ENCODE peak calls at places on chromosome 11, in six cellular contexts. J, G, K, Q, N and Z are unnamed samples.

GRCh38 chr11:124760205-124760652 is 1.9 kb downstream of the ESAM start:
- DNase-seq in J (peak), G (no peak), K (no peak), Q (no peak), N (no peak), Z (no peak)

GRCh38 chr11:135037828-135038227 is 625.8 kb upstream of the B3GAT1 start:
- DNase-seq in J (no peak), G (no peak), K (no peak), Q (no peak), N (no peak), Z (no peak)

GRCh38 chr11:90171359-90171758 is 36.9 kb downstream of the NAALAD2 start:
- DNase-seq in J (no peak), G (no peak), K (no peak), Q (no peak), N (no peak), Z (no peak)

GRCh38 chr11:132858203-132858602 is 674.1 kb downstream of the OPCML start:
- DNase-seq in J (no peak), G (no peak), K (no peak), Q (no peak), N (no peak), Z (no peak)

GRCh38 chr11:134566311-134566710 is 154.3 kb upstream of the B3GAT1 start:
- DNase-seq in J (no peak), G (no peak), K (no peak), Q (no peak), N (no peak), Z (no peak)

GRCh38 chr11:44308256-44308922 is 1.6 kb downstream of the ALX4 start:
- DNase-seq in J (no peak), G (no peak), K (no peak), Q (no peak), N (no peak), Z (no peak)

GRCh38 chr11:20015101-20015500 is 145.2 kb downstream of the DBX1 start:
- DNase-seq in J (no peak), G (no peak), K (no peak), Q (no peak), N (peak), Z (no peak)

GRCh38 chr11:18368236-18368635 is 26.1 kb upstream of the LDHA start:
- DNase-seq in J (no peak), G (no peak), K (no peak), Q (no peak), N (no peak), Z (no peak)

GRCh38 chr11:47204633-47204989 is 10.2 kb upstream of the DDB2 start:
- DNase-seq in J (no peak), G (no peak), K (no peak), Q (no peak), N (peak), Z (no peak)